ENCODE peak calls at places on chromosomes 6 and 20, in ten cellular contexts. I, C, O, Z, U, H, Y, J, V and S are unnamed samples.

GRCh38 chr6:136669299-136669699 is 119.1 kb upstream of the MAP7 start:
- DNase-seq in O (no peak), Y (no peak), J (peak), Z (no peak), I (peak), U (no peak), C (no peak), V (peak), H (peak), S (peak)

GRCh38 chr6:11644071-11644470 is 106.5 kb downstream of the TMEM170B start:
- DNase-seq in V (no peak), H (no peak), U (no peak), Y (no peak), J (no peak), Z (no peak), C (no peak), I (no peak), O (no peak), S (no peak)

GRCh38 chr20:57553376-57554018 is 7.4 kb upstream of the PCK1 start:
- DNase-seq in Y (no peak), V (no peak), C (no peak), J (no peak), Z (no peak), H (no peak), O (no peak), I (no peak), U (no peak), S (no peak)

GRCh38 chr6:20827798-20828197 is 293.5 kb downstream of the CDKAL1 start:
- DNase-seq in O (no peak), Z (no peak), U (no peak), V (peak), I (peak), H (peak), Y (no peak), J (peak), C (no peak), S (peak)

GRCh38 chr6:14431375-14432330 is 314.1 kb downstream of the CD83 start:
- DNase-seq in I (no peak), J (no peak), O (no peak), V (no peak), U (no peak), Y (no peak), C (no peak), Z (no peak), H (no peak), S (peak)

GRCh38 chr6:54993948-54994347 is 147.4 kb downstream of the FAM83B start:
- DNase-seq in J (no peak), O (no peak), H (no peak), V (no peak), I (no peak), Y (no peak), Z (no peak), U (no peak), C (no peak), S (no peak)

GRCh38 chr20:24657211-24657610 is 187.8 kb downstream of the SYNDIG1 start:
- DNase-seq in C (peak), Z (no peak), H (peak), V (peak), U (no peak), O (no peak), I (no peak), J (no peak), Y (no peak), S (peak)

GRCh38 chr6:98947411-98948292 is at the start of gene FBXL4:
- DNase-seq in O (peak), Y (peak), V (peak), U (peak), J (peak), H (peak), C (peak), Z (peak), I (peak), S (peak)

GRCh38 chr6:35311390-35312075 is 13.9 kb downstream of the DEF6 start:
- DNase-seq in I (no peak), O (no peak), C (no peak), U (no peak), H (no peak), Y (peak), Z (no peak), V (no peak), J (no peak), S (no peak)

GRCh38 chr6:154410619-154411044 is 54.0 kb upstream of the IPCEF1 start:
- DNase-seq in J (peak), H (peak), U (no peak), I (peak), Z (no peak), O (no peak), V (peak), Y (no peak), C (no peak), S (peak)

GRCh38 chr20:1807394-1807793 is 87.8 kb upstream of the SIRPA start:
- DNase-seq in C (no peak), Y (no peak), U (no peak), Z (no peak), J (no peak), I (no peak), H (no peak), V (no peak), O (no peak), S (no peak)

GRCh38 chr6:115137910-115138309 is 795.1 kb upstream of the HS3ST5 start:
- DNase-seq in V (no peak), Z (no peak), U (no peak), O (no peak), J (no peak), I (no peak), H (no peak), C (no peak), Y (no peak), S (no peak)

GRCh38 chr6:5173862-5174643 is 86.7 kb downstream of the LYRM4 start:
- DNase-seq in Z (no peak), H (no peak), C (no peak), I (peak), V (no peak), O (no peak), U (no peak), J (no peak), Y (peak), S (no peak)

GRCh38 chr6:24481449-24481848 is 7.9 kb downstream of the GPLD1 start:
- DNase-seq in V (no peak), Y (no peak), U (no peak), O (no peak), Z (no peak), C (no peak), I (no peak), J (no peak), H (peak), S (no peak)

GRCh38 chr6:1554241-1554880 is 55.4 kb upstream of the FOXC1 start:
- DNase-seq in U (no peak), J (no peak), I (no peak), H (no peak), V (peak), C (no peak), Z (no peak), O (no peak), Y (no peak), S (no peak)

GRCh38 chr20:51522207-51522606 is 20.3 kb downstream of the NFATC2 start:
- DNase-seq in J (no peak), C (no peak), Y (no peak), U (no peak), I (no peak), H (no peak), O (no peak), Z (no peak), V (no peak), S (no peak)

GRCh38 chr6:15842718-15843117 is 179.9 kb upstream of the DTNBP1 start:
- DNase-seq in J (no peak), O (no peak), H (peak), C (no peak), Y (no peak), V (peak), Z (no peak), I (no peak), U (no peak), S (no peak)

DNA sequence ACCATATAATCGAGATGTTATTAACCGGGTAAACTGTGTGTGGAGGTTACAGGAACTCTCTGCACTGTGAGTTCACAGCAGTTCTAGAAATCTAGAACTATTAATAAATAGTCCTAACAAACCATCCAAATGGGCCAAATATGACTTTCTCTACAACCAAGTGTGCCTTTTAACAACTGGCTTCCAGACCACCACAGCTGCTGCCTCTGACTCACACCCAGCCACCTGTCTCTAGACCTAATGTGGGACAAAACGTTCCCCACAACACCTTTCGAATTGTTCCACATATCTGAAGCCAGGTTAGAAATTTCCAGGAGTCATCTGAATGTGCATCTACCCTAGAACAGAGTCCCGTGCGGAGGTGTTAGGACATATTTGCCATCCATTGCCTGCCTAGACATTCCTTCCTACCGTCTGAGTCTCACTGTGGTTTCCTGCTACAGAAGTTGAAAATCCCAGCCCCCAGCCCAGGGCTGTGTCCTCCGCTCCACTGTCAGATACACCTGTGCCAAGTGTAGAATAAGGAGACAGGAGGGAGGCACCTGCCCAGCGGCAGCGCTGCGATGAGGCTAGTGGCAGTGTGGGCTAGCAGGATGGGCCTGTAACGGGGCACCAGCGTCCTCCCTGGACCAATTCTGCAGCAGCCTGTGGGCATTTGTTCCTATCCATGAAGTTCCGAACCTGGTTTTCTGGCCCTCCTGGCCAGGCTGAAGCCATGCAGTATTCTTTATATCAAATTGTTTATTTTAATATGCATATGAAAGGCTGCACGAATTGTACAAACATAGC is 28.5 kb upstream of the MAP3K4 start:
- DNase-seq in Y (no peak), V (no peak), I (no peak), H (no peak), J (no peak), O (no peak), C (no peak), U (no peak), Z (no peak), S (no peak)
- TF ChIP-seq CTCF in Y (no peak), V (no peak), I (no peak), H (no peak), J (no peak), O (no peak), C (no peak), U (no peak), Z (no peak), S (no peak)

GRCh38 chr6:53064726-53065265 is 408 bp upstream of the FBXO9 start:
- DNase-seq in U (peak), Y (peak), I (peak), H (peak), J (peak), C (peak), V (peak), Z (peak), O (peak), S (peak)
- TF ChIP-seq CTCF in U (no peak), Y (no peak), I (no peak), H (peak), J (no peak), C (no peak), V (no peak), Z (no peak), O (peak), S (no peak)

GRCh38 chr20:22302039-22302438 is 282.3 kb downstream of the FOXA2 start:
- DNase-seq in J (no peak), Z (no peak), O (no peak), H (no peak), U (no peak), V (no peak), C (no peak), I (no peak), Y (no peak), S (no peak)

GRCh38 chr20:22308934-22309333 is 275.4 kb downstream of the FOXA2 start:
- DNase-seq in I (no peak), Z (no peak), C (no peak), O (no peak), V (no peak), U (no peak), H (no peak), Y (no peak), J (no peak), S (no peak)

GRCh38 chr20:22305391-22305790 is 279.0 kb downstream of the FOXA2 start:
- DNase-seq in Z (no peak), C (no peak), O (no peak), J (no peak), H (no peak), I (no peak), U (no peak), Y (no peak), V (no peak), S (no peak)

GRCh38 chr20:22303523-22303922 is 280.8 kb downstream of the FOXA2 start:
- DNase-seq in Z (no peak), H (no peak), V (no peak), J (no peak), C (no peak), O (no peak), Y (no peak), U (no peak), I (no peak), S (peak)
- TF ChIP-seq CTCF in Z (no peak), H (no peak), V (no peak), J (no peak), C (no peak), O (peak), Y (no peak), U (peak), I (no peak), S (no peak)

DNA sequence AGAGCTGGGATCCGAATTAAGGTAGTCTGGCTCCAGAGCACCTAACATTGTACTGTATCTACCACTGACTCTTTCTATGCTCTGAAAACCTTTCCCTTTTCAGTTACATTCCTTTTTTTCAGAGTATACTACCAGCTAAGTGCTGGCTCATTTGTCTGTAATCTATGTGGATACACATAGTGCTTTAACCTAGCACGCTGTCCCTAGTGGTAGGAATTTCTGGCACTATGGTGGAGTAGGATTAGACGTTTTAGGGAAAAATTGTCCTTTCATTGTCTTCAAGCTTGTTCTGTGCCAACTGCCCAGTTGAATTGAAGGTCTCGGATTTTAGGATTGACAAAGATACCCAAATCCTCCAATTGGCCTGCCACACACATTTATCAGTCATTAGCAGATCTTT is 259.1 kb upstream of the FERMT1 start:
- DNase-seq in C (no peak), H (peak), J (no peak), Y (no peak), U (no peak), I (peak), Z (no peak), O (no peak), V (peak), S (peak)
- TF ChIP-seq CTCF in C (no peak), H (peak), J (peak), Y (no peak), U (peak), I (peak), Z (peak), O (peak), V (no peak), S (peak)

DNA sequence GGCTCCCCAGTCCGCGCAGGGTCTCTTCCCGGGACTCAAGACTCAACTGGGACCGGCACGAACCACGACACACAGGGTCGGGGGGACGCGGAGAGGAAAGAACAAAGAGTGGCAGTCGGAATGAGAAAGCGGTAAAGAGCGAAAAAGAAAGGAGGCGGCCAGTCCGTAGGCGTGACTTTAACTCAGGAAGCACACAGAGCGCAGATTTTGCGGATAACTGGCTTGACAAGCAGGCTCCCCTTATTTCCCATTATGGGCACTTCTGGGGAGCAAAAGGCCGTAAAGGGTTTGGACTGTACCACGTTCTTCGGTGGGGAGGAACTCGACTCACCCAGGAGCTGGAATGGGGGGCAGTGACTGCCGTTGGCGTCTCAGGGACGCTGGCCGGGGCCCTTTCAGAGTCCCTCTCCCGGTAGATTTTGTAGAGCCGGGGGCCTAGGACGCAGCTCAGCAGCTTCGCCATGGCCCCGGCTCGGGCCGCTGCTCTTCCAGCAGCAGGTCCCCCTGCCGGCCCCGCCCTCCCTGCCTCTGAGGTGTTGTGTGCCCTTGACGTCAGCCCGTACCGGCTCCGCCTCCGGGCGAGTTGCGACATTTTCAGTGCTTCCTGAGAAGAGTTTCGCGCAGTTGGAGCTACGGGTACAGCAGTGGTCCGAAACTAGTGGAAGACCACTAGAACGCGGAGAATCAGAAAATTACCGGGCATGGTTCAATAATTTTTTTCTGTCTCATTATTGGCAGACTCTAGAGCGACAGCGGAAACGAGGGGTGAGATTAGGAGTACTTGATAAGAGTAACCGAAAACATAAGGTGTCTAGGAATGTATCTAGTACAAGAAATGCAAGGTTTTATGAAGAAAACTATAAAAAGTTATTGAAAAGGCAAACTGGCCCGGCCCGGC is at the start of gene ABHD16A:
- DNase-seq in J (peak), V (peak), Y (peak), H (peak), I (peak), O (peak), C (peak), Z (peak), U (peak), S (peak)
- TF ChIP-seq CTCF in J (peak), V (no peak), Y (no peak), H (no peak), I (no peak), O (peak), C (no peak), Z (no peak), U (no peak), S (no peak)

GRCh38 chr6:7077856-7078255 is 29.9 kb upstream of the RREB1 start:
- DNase-seq in O (no peak), I (no peak), J (no peak), H (no peak), Y (no peak), U (no peak), Z (no peak), C (no peak), V (no peak), S (no peak)

GRCh38 chr6:7074870-7075269 is 32.9 kb upstream of the RREB1 start:
- DNase-seq in V (no peak), U (no peak), Y (no peak), O (no peak), I (no peak), H (no peak), J (no peak), Z (no peak), C (no peak), S (no peak)

GRCh38 chr6:7073810-7074525 is 33.8 kb upstream of the RREB1 start:
- DNase-seq in O (no peak), H (no peak), V (no peak), I (no peak), Z (no peak), U (no peak), C (peak), Y (peak), J (no peak), S (no peak)

GRCh38 chr6:7073082-7073783 is 34.5 kb upstream of the RREB1 start:
- DNase-seq in U (no peak), C (no peak), I (no peak), H (no peak), O (no peak), V (no peak), Z (no peak), J (no peak), Y (no peak), S (peak)

DNA sequence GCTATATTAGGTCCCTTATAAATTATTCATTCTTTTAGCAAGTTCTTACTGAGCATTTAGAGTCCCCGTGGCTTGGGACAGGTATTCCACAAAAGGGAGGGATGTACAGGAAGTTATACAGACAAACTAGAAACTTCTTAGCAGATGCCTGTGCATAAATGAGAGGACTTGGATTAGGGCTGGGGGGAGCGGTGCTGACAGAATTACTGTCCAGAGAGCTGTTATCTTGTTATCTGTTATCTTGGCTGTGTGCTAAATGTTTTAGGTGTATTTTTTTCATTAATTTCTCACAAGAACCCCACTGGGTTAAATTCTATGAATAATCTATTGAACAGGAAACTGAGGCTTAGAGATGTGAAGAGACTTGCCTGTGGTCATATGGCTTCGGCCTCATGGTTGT is 32.4 kb upstream of the RREB1 start:
- DNase-seq in V (no peak), U (no peak), C (no peak), O (no peak), Y (no peak), I (no peak), J (no peak), Z (no peak), H (no peak), S (no peak)
- TF ChIP-seq CTCF in V (no peak), U (no peak), C (no peak), O (no peak), Y (no peak), I (no peak), J (no peak), Z (no peak), H (no peak), S (no peak)

GRCh38 chr6:31871068-31871659 is 7.6 kb downstream of the SLC44A4 start:
- DNase-seq in J (peak), V (peak), C (no peak), Z (no peak), O (no peak), U (no peak), I (peak), H (peak), Y (no peak), S (no peak)

GRCh38 chr6:31874084-31874670 is 4.6 kb downstream of the SLC44A4 start:
- DNase-seq in O (no peak), H (no peak), Y (no peak), V (no peak), Z (no peak), I (no peak), C (no peak), J (no peak), U (no peak), S (no peak)

GRCh38 chr6:31874836-31875572 is 3.8 kb downstream of the SLC44A4 start:
- DNase-seq in Y (no peak), H (no peak), O (no peak), J (peak), Z (no peak), V (peak), U (no peak), I (peak), C (no peak), S (no peak)

GRCh38 chr6:31865205-31866118 is 2.8 kb upstream of the NEU1 start:
- DNase-seq in Z (no peak), H (no peak), U (no peak), C (no peak), J (no peak), V (no peak), O (no peak), I (no peak), Y (no peak), S (no peak)

GRCh38 chr6:31870385-31870921 is 7.8 kb upstream of the NEU1 start:
- DNase-seq in I (no peak), U (no peak), V (no peak), C (no peak), Z (no peak), Y (no peak), O (no peak), J (no peak), H (no peak), S (no peak)
- TF ChIP-seq CTCF in I (peak), U (no peak), V (no peak), C (no peak), Z (no peak), Y (no peak), O (no peak), J (peak), H (no peak), S (no peak)